ENCODE peak calls at places on chromosomes 2 and 18, in ten cellular contexts. G, J, Y, O, H, V, T, Q, D and P are unnamed samples.

GRCh38 chr2:202574541-202574940 is 60.2 kb upstream of the FAM117B start:
- DNase-seq in G (no peak), J (no peak), Y (no peak), O (no peak), H (no peak), V (no peak), T (no peak), Q (no peak), D (no peak), P (no peak)

GRCh38 chr2:199460101-199460671 is 2.4 kb upstream of the SATB2 start:
- DNase-seq in G (no peak), J (no peak), Y (no peak), O (no peak), H (no peak), V (no peak), T (no peak), Q (no peak), D (no peak), P (no peak)

GRCh38 chr2:237282568-237283128 is 131.3 kb downstream of the COL6A3 start:
- DNase-seq in G (no peak), J (no peak), Y (no peak), O (no peak), H (no peak), V (no peak), T (no peak), Q (no peak), D (no peak), P (no peak)

GRCh38 chr2:101387151-101387807 is at the start of gene CREG2:
- DNase-seq in G (peak), J (peak), Y (peak), O (no peak), H (peak), V (peak), T (peak), Q (peak), D (no peak), P (no peak)

GRCh38 chr2:140392824-140393223 is 1612.6 kb upstream of the NXPH2 start:
- DNase-seq in G (peak), J (no peak), Y (no peak), O (no peak), H (no peak), V (no peak), T (no peak), Q (no peak), D (no peak), P (no peak)

GRCh38 chr2:119712571-119712970 is 33.6 kb downstream of the TMEM177 start:
- DNase-seq in G (no peak), J (peak), Y (no peak), O (no peak), H (no peak), V (no peak), T (no peak), Q (no peak), D (no peak), P (no peak)

GRCh38 chr2:45941758-45942738 is 290.6 kb downstream of the PRKCE start:
- DNase-seq in G (no peak), J (no peak), Y (no peak), O (no peak), H (no peak), V (no peak), T (no peak), Q (no peak), D (no peak), P (no peak)

GRCh38 chr2:190571666-190572065 is 37.1 kb upstream of the NEMP2 start:
- DNase-seq in G (no peak), J (no peak), Y (no peak), O (no peak), H (no peak), V (no peak), T (no peak), Q (no peak), D (no peak), P (peak)

GRCh38 chr2:68125821-68126220 is 31.9 kb upstream of the PNO1 start:
- DNase-seq in G (no peak), J (no peak), Y (no peak), O (no peak), H (no peak), V (no peak), T (no peak), Q (no peak), D (no peak), P (no peak)

GRCh38 chr2:233329489-233330135 is 22.0 kb downstream of the SAG start:
- DNase-seq in G (peak), J (peak), Y (no peak), O (no peak), H (no peak), V (no peak), T (no peak), Q (peak), D (no peak), P (no peak)

GRCh38 chr2:101740555-101740964 is 43.1 kb downstream of the MAP4K4 start:
- DNase-seq in G (no peak), J (no peak), Y (no peak), O (no peak), H (no peak), V (no peak), T (no peak), Q (no peak), D (no peak), P (no peak)

GRCh38 chr2:111617804-111618576 is 266.0 kb downstream of the ANAPC1 start:
- DNase-seq in G (no peak), J (no peak), Y (no peak), O (no peak), H (no peak), V (no peak), T (no peak), Q (no peak), D (no peak), P (no peak)

GRCh38 chr2:122236152-122236892 is 480.9 kb downstream of the TSN start:
- DNase-seq in G (no peak), J (no peak), Y (no peak), O (no peak), H (no peak), V (no peak), T (no peak), Q (no peak), D (no peak), P (no peak)

GRCh38 chr2:51013060-51013746 is 18.7 kb downstream of the NRXN1 start:
- DNase-seq in G (no peak), J (peak), Y (peak), O (no peak), H (peak), V (peak), T (no peak), Q (peak), D (no peak), P (peak)

GRCh38 chr18:24704921-24705620 is 244.6 kb downstream of the HRH4 start:
- DNase-seq in G (no peak), J (no peak), Y (no peak), O (peak), H (no peak), V (no peak), T (no peak), Q (no peak), D (no peak), P (no peak)

GRCh38 chr2:170098626-170099312 is 79.2 kb upstream of the MYO3B start:
- DNase-seq in G (no peak), J (no peak), Y (no peak), O (peak), H (no peak), V (no peak), T (no peak), Q (no peak), D (no peak), P (no peak)

GRCh38 chr2:26650713-26651457 is 9.7 kb upstream of the CIB4 start:
- DNase-seq in G (no peak), J (peak), Y (peak), O (no peak), H (no peak), V (no peak), T (no peak), Q (no peak), D (no peak), P (no peak)

GRCh38 chr2:38155025-38155424 is 79.1 kb upstream of the CYP1B1 start:
- DNase-seq in G (no peak), J (no peak), Y (no peak), O (no peak), H (no peak), V (no peak), T (no peak), Q (no peak), D (no peak), P (no peak)
- H3K27ac ChIP-seq in G (no peak), J (no peak), Y (no peak), O (no peak), H (no peak), V (no peak), T (no peak), Q (no peak), D (no peak), P (no peak)

DNA sequence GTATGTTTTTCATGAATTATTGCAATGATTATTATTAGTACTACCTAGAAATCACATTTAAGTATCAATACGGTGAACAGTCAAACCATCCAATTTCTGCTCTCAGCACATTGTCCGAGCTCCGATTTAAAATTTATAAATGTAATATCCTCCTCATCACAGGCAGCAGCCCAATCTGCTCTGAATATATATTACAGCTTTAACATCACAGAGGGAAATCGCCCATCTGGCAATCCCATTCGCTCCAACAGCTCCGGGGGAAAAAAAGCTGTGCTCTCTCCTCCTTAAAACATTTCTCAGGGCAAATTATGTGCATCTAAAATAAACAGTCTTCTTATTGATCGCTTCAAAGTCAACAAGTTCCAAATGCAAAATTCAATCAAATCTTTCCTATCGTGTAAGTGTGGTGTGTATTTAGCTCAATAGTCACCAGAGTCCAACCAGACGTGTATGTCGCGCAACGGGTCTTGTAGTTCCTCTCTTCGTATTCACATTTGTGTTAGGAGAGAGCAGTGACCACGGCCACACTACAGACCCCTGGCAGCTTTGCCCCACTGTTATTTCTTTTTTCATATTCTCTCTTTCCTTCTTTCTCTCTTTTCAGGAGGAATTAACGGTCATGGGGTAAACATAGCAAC is 2.4 kb downstream of the FIGN start:
- DNase-seq in G (peak), J (no peak), Y (no peak), O (no peak), H (no peak), V (peak), T (no peak), Q (no peak), D (no peak), P (no peak)
- H3K27ac ChIP-seq in G (no peak), J (peak), Y (peak), O (no peak), H (peak), V (peak), T (no peak), Q (peak), D (no peak), P (no peak)

GRCh38 chr2:164164602-164165001 is 428.8 kb upstream of the FIGN start:
- DNase-seq in G (no peak), J (no peak), Y (no peak), O (no peak), H (no peak), V (no peak), T (no peak), Q (no peak), D (no peak), P (no peak)
- H3K27ac ChIP-seq in G (no peak), J (no peak), Y (no peak), O (no peak), H (no peak), V (no peak), T (no peak), Q (no peak), D (no peak), P (no peak)

DNA sequence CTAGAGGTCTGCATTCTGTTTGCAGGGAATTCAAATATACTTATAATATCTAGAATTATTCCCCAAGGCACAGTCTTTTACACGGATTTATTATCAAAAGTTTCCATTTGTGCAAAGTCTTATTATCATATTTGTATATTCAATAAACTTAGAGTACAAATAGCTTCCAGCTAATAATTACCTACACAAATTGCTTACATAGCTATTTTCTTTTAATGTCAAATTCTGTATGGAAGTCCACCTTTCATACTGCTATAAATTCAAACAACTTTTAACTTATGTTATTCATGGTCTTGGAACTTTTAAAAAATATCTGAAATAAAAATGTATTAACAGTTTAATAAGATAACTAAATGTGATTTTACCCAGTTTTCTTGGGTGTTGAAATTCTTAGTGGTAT is 13.1 kb downstream of the CHST9 start:
- DNase-seq in G (no peak), J (no peak), Y (no peak), O (no peak), H (no peak), V (no peak), T (no peak), Q (no peak), D (no peak), P (no peak)
- H3K27ac ChIP-seq in G (no peak), J (no peak), Y (no peak), O (no peak), H (no peak), V (no peak), T (no peak), Q (no peak), D (no peak), P (no peak)